ENCODE peak calls at places on chromosomes 13 and 19, in seven cellular contexts. R is IMR-90, I is mesendoderm, Y is trophoblast cell, N is H9, Z is H1, S is mesenchymal stem cell. G is an unnamed sample.

GRCh38 chr19:1455002-1455335 is 5.0 kb downstream of the APC2 start:
- DNase-seq in I (no peak), S (no peak), Y (no peak), R (no peak), N (no peak), Z (no peak), G (no peak)

GRCh38 chr13:92677571-92677970 is 549.0 kb upstream of the GPC6 start:
- DNase-seq in R (no peak), N (peak), S (no peak), I (peak), Z (no peak), Y (no peak), G (no peak)

GRCh38 chr13:51241720-51242119 is 19.5 kb downstream of the FAM124A start:
- DNase-seq in Y (no peak), I (no peak), N (no peak), S (peak), Z (peak), R (no peak), G (no peak)

GRCh38 chr19:56080669-56081401 is 40.3 kb downstream of the ZNF787 start:
- DNase-seq in N (peak), R (peak), Y (peak), I (peak), S (peak), Z (peak), G (peak)

GRCh38 chr13:91368676-91369425 is 21.4 kb downstream of the MIR17HG start:
- DNase-seq in S (peak), I (no peak), Y (no peak), N (no peak), Z (no peak), R (peak), G (no peak)

GRCh38 chr19:43625918-43626579 is 6.6 kb upstream of the ZNF428 start:
- DNase-seq in R (no peak), Z (peak), N (peak), S (no peak), Y (peak), I (peak), G (no peak)

GRCh38 chr19:2982983-2983350 is 5.6 kb downstream of the TLE6 start:
- DNase-seq in R (peak), Z (no peak), Y (peak), I (no peak), S (peak), N (no peak), G (no peak)

GRCh38 chr19:55289117-55289796 is 5.5 kb downstream of the BRSK1 start:
- DNase-seq in S (no peak), Z (no peak), R (no peak), I (peak), Y (no peak), N (no peak), G (no peak)

GRCh38 chr19:35154535-35155406 is at the start of gene FXYD5:
- DNase-seq in Y (peak), S (peak), I (peak), Z (peak), R (peak), N (peak), G (no peak)

GRCh38 chr19:46373573-46374359 is 26.9 kb downstream of the PPP5C start:
- DNase-seq in Z (peak), N (peak), S (peak), Y (peak), I (peak), R (peak), G (peak)

GRCh38 chr13:83532809-83533208 is 349.5 kb downstream of the SLITRK1 start:
- DNase-seq in S (no peak), I (no peak), Y (no peak), N (no peak), R (no peak), Z (no peak), G (no peak)

GRCh38 chr13:30927595-30927994 is 4.9 kb upstream of the TEX26 start:
- DNase-seq in N (no peak), R (no peak), Z (no peak), Y (no peak), S (no peak), I (no peak), G (no peak)

GRCh38 chr13:33931397-33931987 is 113.5 kb downstream of the RFC3 start:
- DNase-seq in N (no peak), R (peak), I (peak), S (peak), Y (peak), Z (no peak), G (peak)

GRCh38 chr13:110431425-110431824 is 124.3 kb downstream of the COL4A2 start:
- DNase-seq in Z (no peak), Y (no peak), R (no peak), I (no peak), N (no peak), S (no peak), G (no peak)

GRCh38 chr19:49403404-49404187 is 15.5 kb downstream of the KASH5 start:
- DNase-seq in R (peak), N (peak), S (no peak), Y (no peak), Z (peak), I (peak), G (no peak)

GRCh38 chr13:79806821-79807220 is 325.9 kb downstream of the NDFIP2 start:
- DNase-seq in I (peak), N (no peak), Y (no peak), S (no peak), R (no peak), Z (no peak), G (no peak)

GRCh38 chr13:79085021-79085420 is 321.0 kb downstream of the RBM26 start:
- DNase-seq in N (no peak), R (no peak), Z (no peak), S (no peak), Y (no peak), I (no peak), G (no peak)

GRCh38 chr13:73056054-73056962 is 2.5 kb upstream of the KLF5 start:
- DNase-seq in N (no peak), Y (no peak), Z (no peak), R (peak), I (no peak), S (peak), G (no peak)

GRCh38 chr19:8438236-8438635 is 6.5 kb upstream of the HNRNPM start:
- DNase-seq in S (no peak), I (no peak), R (no peak), N (no peak), Y (no peak), Z (no peak), G (no peak)

GRCh38 chr13:40087021-40088002 is 431.9 kb downstream of the COG6 start:
- DNase-seq in R (no peak), Z (no peak), N (peak), I (no peak), Y (no peak), S (no peak), G (peak)

GRCh38 chr13:18995259-18995873 is 186.3 kb downstream of the TUBA3C start:
- DNase-seq in I (no peak), N (no peak), R (no peak), Z (no peak), Y (no peak), S (no peak), G (no peak)

GRCh38 chr19:47275866-47276461 is 1.3 kb downstream of the INAFM1 start:
- DNase-seq in S (peak), I (no peak), R (peak), N (no peak), Y (no peak), Z (no peak), G (no peak)

GRCh38 chr19:10744222-10744847 is 26.5 kb downstream of the DNM2 start:
- DNase-seq in N (no peak), Z (no peak), I (no peak), R (no peak), S (no peak), Y (no peak), G (no peak)

GRCh38 chr19:19997656-19998268 is 41.5 kb downstream of the ZNF682 start:
- DNase-seq in Y (no peak), Z (peak), S (no peak), N (peak), R (no peak), I (peak), G (no peak)

GRCh38 chr13:81686877-81687276 is 1346.0 kb upstream of the SPRY2 start:
- DNase-seq in R (no peak), N (no peak), I (no peak), Z (no peak), S (peak), Y (no peak), G (no peak)

GRCh38 chr13:34207334-34207733 is 389.4 kb downstream of the RFC3 start:
- DNase-seq in Z (no peak), Y (no peak), N (no peak), R (peak), I (peak), S (peak), G (no peak)

GRCh38 chr13:59437902-59438301 is 725.8 kb downstream of the DIAPH3 start:
- DNase-seq in S (no peak), Y (no peak), I (no peak), Z (no peak), N (no peak), R (peak), G (no peak)

GRCh38 chr19:29378126-29378525 is 147.7 kb upstream of the VSTM2B start:
- DNase-seq in Y (no peak), R (no peak), Z (peak), N (peak), I (no peak), S (no peak), G (no peak)

GRCh38 chr13:98565726-98566577 is 11.0 kb downstream of the STK24 start:
- DNase-seq in Z (no peak), N (no peak), R (no peak), I (no peak), S (no peak), Y (no peak), G (no peak)

GRCh38 chr13:43787998-43788397 is 1.2 kb upstream of the ENOX1 start:
- DNase-seq in I (peak), N (no peak), Y (no peak), S (peak), Z (no peak), R (peak), G (peak)

GRCh38 chr19:54035215-54036178 is 28.2 kb downstream of the VSTM1 start:
- DNase-seq in Y (peak), S (peak), N (peak), Z (no peak), R (peak), I (peak), G (peak)

DNA sequence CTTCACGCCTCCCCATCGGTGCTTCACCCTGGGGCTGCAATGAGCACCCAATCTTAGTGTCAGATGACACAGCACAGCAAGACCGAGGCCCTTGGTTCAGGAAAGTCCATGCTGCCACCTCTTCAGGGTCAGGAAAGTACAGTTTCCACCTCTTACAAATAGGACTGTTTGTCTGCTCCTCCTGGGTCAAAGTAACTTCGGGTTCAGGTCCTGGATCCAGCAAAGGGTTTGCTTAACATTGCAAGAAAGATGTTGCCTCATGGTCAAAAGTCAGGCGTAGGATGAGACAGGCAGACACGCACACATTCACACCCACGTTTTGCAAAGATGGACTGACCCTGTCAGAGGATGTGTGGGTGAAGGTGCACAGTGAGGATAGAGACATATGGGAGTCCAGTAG is 1.6 kb upstream of the CYP2B6 start:
- DNase-seq in I (no peak), N (no peak), Y (no peak), R (no peak), S (no peak), Z (no peak), G (no peak)
- H2BK120ac ChIP-seq in I (no peak), N (no peak), Y (no peak), R (no peak), S (no peak), Z (no peak), G (no peak)

GRCh38 chr13:62908321-62908720 is 1492.7 kb upstream of the PCDH20 start:
- DNase-seq in I (no peak), R (no peak), S (no peak), Z (no peak), Y (no peak), N (no peak), G (no peak)

GRCh38 chr13:62910541-62910940 is 1494.9 kb upstream of the PCDH20 start:
- DNase-seq in Y (no peak), N (no peak), I (no peak), R (no peak), Z (no peak), S (no peak), G (no peak)

GRCh38 chr13:62906896-62907295 is 1491.2 kb upstream of the PCDH20 start:
- DNase-seq in R (no peak), S (no peak), N (no peak), Y (no peak), I (no peak), Z (no peak), G (no peak)
- H2BK120ac ChIP-seq in R (no peak), S (no peak), N (no peak), Y (no peak), I (no peak), Z (no peak), G (no peak)

GRCh38 chr13:29501674-29502073 is 93.8 kb downstream of the SLC7A1 start:
- DNase-seq in I (no peak), Y (no peak), R (no peak), N (no peak), Z (no peak), S (no peak), G (no peak)
- H2BK120ac ChIP-seq in I (no peak), Y (no peak), R (no peak), N (no peak), Z (no peak), S (no peak), G (no peak)

DNA sequence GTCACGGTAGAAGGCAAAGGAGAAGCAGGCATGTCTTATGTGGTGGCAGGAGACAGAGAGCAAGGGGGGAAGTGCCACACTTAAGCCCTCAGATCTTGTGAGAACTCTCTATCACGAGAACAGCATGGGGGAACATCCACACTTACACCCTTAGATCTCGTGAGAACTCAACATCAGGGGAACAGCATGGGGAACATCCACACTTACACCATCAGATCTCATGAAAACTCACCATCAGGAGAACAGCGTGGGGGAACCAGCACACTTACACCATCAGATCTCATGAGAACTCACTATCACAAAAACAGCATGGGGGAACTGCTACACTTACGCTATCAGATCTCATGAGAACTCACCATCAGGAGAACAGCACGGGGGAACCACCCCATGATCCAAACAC is 445.0 kb downstream of the MYO16 start:
- DNase-seq in R (no peak), Y (no peak), N (no peak), I (peak), Z (no peak), S (no peak), G (no peak)
- H2BK120ac ChIP-seq in R (no peak), Y (no peak), N (no peak), I (no peak), Z (no peak), S (no peak), G (no peak)

GRCh38 chr19:5680437-5681368 is at the start of the genes HSD11B1L and MICOS13:
- DNase-seq in Y (peak), Z (peak), I (peak), R (peak), N (peak), S (peak), G (peak)

GRCh38 chr19:5683177-5683886 is 2.5 kb downstream of the HSD11B1L start:
- DNase-seq in R (no peak), S (no peak), N (no peak), I (no peak), Z (no peak), Y (no peak), G (no peak)

GRCh38 chr19:5681446-5682292 is 842 bp downstream of the HSD11B1L start:
- DNase-seq in R (no peak), N (no peak), S (no peak), Y (no peak), I (no peak), Z (no peak), G (no peak)

GRCh38 chr19:5680083-5680436 is 256 bp downstream of the MICOS13 start:
- DNase-seq in R (peak), N (no peak), I (no peak), S (no peak), Z (no peak), Y (no peak), G (no peak)

DNA sequence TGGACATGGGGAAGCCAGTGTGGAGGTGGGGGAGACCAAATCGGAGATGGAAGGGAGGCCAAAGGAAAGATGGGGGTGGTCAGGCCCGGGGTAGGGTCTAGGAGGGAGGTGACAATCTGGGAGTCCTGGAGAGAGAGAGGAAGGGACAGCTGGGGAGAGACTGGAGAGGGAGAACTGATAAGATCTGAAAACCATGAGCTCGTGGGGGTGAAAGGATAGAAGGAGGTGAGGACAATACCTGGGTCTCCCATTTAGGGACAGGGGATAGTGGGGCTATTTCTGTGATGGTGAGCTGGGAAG is 1.4 kb downstream of the HSD11B1L start:
- DNase-seq in S (no peak), I (no peak), R (no peak), N (no peak), Y (no peak), Z (no peak), G (no peak)
- H2BK120ac ChIP-seq in S (no peak), I (no peak), R (no peak), N (no peak), Y (no peak), Z (no peak), G (no peak)

DNA sequence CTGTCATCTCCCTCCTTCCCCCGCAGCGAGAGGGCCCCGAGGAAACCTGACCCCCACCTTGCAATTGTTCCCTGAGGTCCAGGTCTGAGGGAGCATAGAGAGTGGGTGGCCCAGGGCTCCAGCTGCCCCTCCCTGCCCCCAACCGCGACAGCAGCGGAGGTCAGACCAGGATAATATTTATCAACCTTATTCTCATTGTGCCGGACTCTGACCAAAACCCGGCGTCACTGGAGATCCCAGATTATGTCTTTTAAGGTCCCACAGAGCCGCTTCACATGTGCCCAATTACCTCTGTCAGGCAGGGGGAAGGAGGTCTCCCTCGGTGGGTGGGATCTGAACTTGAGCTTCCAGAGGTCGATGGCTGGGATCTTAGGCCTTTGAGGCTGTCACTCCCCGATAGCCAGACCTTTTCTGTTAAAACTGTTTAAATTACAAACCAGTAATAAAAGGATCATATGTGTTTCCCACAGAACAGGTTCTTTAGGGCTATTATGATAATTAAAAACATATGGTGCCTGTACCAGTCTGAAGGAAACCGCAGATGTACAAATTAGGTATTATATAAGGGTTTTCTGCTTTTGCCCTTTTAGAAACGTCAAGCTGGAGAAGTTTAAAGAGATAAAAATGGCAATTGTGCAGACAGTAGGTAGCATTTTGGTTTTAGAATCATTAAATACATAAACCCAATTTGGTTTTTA is 195.5 kb downstream of the ZNF536 start:
- DNase-seq in S (no peak), Z (no peak), Y (no peak), R (no peak), N (no peak), I (no peak), G (no peak)
- H2BK120ac ChIP-seq in S (no peak), Z (no peak), Y (no peak), R (no peak), N (no peak), I (no peak), G (no peak)

G was measured in neuronal stem cell.